ENCODE peak calls at places on chromosomes 16 and 17, in four cellular contexts. I, X, J and F are unnamed samples.

GRCh38 chr17:16962804-16963203 is 9.1 kb downstream of the TNFRSF13B start:
- DNase-seq in X (no peak), I (no peak), J (peak), F (no peak)

GRCh38 chr16:80006175-80006895 is 405.8 kb upstream of the MAF start:
- DNase-seq in X (no peak), J (no peak), I (no peak), F (no peak)

GRCh38 chr17:10036511-10037061 is 131.5 kb upstream of the RCVRN start:
- DNase-seq in J (no peak), I (no peak), X (peak), F (no peak)

GRCh38 chr17:4769628-4770027 is 2.1 kb upstream of the TM4SF5 start:
- DNase-seq in J (no peak), I (no peak), X (peak), F (no peak)

GRCh38 chr16:29784157-29784556 is 6.1 kb downstream of the ZG16 start:
- DNase-seq in I (no peak), J (no peak), X (no peak), F (no peak)

GRCh38 chr16:55832788-55833583 is at the start of gene CES1:
- DNase-seq in I (no peak), J (no peak), X (peak), F (no peak)

GRCh38 chr17:9971991-9972390 is 66.9 kb upstream of the RCVRN start:
- DNase-seq in I (no peak), J (no peak), X (no peak), F (no peak)

GRCh38 chr17:22373911-22374310 is 681.6 kb downstream of the KCNJ18 start:
- DNase-seq in X (no peak), I (no peak), J (no peak), F (no peak)

GRCh38 chr17:9208381-9208780 is 187.1 kb downstream of the NTN1 start:
- DNase-seq in I (no peak), J (no peak), X (no peak), F (no peak)

GRCh38 chr17:37701424-37702020 is 43.3 kb downstream of the HNF1B start:
- DNase-seq in X (no peak), I (peak), J (peak), F (no peak)

GRCh38 chr17:10294162-10294561 is 78.6 kb downstream of the MYH13 start:
- DNase-seq in J (no peak), X (no peak), I (no peak), F (no peak)

GRCh38 chr17:9557846-9558245 is 17.8 kb downstream of the STX8 start:
- DNase-seq in I (no peak), X (no peak), J (no peak), F (no peak)

GRCh38 chr16:87966685-87967185 is 15.5 kb downstream of the BANP start:
- DNase-seq in I (no peak), X (no peak), J (no peak), F (no peak)

GRCh38 chr17:80259642-80260535 is 763 bp upstream of the RNF213 start:
- DNase-seq in J (no peak), I (peak), X (peak), F (no peak)

GRCh38 chr16:69839798-69840409 is 77.8 kb downstream of the WWP2 start:
- DNase-seq in X (peak), I (no peak), J (no peak), F (no peak)

GRCh38 chr16:85004587-85005205 is 6.6 kb downstream of the ZDHHC7 start:
- DNase-seq in I (no peak), X (no peak), J (no peak), F (no peak)
- TF ChIP-seq TCF7L2 in I (no peak), X (no peak), J (no peak), F (no peak)

GRCh38 chr17:67824735-67825626 is at the start of gene BPTF:
- DNase-seq in X (peak), I (peak), J (peak), F (peak)

GRCh38 chr17:67821871-67822367 is 3.4 kb upstream of the BPTF start:
- DNase-seq in I (no peak), X (no peak), J (no peak), F (no peak)

GRCh38 chr17:67818110-67819002 is 6.9 kb upstream of the BPTF start:
- DNase-seq in I (no peak), J (no peak), X (no peak), F (no peak)

GRCh38 chr17:67813803-67814180 is 11.5 kb upstream of the BPTF start:
- DNase-seq in J (no peak), I (no peak), X (no peak), F (no peak)

DNA sequence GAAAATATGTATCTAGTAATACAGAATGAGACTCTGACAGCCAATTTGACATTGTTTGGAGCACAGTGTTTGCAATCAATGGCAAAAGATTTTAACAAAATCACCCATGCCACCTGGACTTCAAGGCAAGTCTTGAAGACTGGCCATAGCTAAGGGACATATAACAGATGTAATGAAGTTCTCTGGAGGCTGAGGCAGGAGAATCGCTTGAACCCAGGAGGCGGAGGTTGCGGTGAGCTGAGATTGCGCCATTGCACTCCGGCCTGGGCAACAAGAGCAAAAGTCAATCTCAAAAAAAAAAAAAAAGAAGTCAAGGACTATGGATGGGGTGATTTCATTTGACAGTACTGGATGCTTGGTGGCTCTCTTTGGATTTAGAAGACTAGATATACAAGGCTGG is 5.6 kb upstream of the BPTF start:
- DNase-seq in J (no peak), X (no peak), I (no peak), F (no peak)
- H3K4me3 ChIP-seq in J (no peak), X (no peak), I (no peak), F (no peak)

GRCh38 chr17:2751482-2751881 is 2.0 kb upstream of the CCDC92B start:
- DNase-seq in J (no peak), I (no peak), X (no peak), F (no peak)
- TF ChIP-seq TCF7L2 in J (no peak), I (no peak), X (no peak), F (no peak)

GRCh38 chr17:58668598-58668935 is 23.3 kb downstream of the TEX14 start:
- DNase-seq in X (no peak), J (no peak), I (no peak), F (no peak)

GRCh38 chr17:58669853-58670252 is 22.0 kb downstream of the TEX14 start:
- DNase-seq in J (no peak), I (no peak), X (no peak), F (no peak)

GRCh38 chr17:58665946-58666857 is 25.6 kb downstream of the TEX14 start:
- DNase-seq in J (peak), I (no peak), X (no peak), F (no peak)

GRCh38 chr17:58667934-58668597 is 23.8 kb downstream of the TEX14 start:
- DNase-seq in I (no peak), X (no peak), J (no peak), F (no peak)

DNA sequence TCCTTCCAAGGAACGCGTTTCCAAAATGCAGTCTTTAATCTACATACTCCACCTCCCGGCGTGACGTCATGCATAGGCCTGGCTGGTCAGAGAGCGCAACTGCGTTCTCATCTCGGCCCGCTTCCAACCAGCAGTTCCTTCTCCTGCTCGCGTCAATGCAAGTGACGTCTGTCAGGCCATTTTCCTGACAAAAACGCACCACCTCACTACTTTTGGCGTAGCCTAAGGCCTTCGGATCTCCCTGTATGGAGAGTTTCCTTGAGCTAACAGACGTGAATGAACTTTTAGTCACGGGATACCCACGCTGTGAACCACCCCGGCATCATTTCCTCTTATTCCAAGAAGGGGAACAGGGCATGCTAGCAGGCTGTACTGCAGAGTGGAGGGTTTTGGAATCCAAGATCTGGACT is 25.0 kb downstream of the TEX14 start:
- DNase-seq in X (no peak), I (peak), J (peak), F (no peak)
- H3K4me3 ChIP-seq in X (no peak), I (peak), J (peak), F (peak)

GRCh38 chr17:63447688-63448005 is 1.5 kb upstream of the CYB561 start:
- DNase-seq in X (no peak), I (peak), J (no peak), F (no peak)

GRCh38 chr17:63446218-63446980 is at the start of gene CYB561:
- DNase-seq in I (peak), J (peak), X (no peak), F (no peak)

GRCh38 chr17:63450551-63450950 is 4.4 kb upstream of the CYB561 start:
- DNase-seq in X (no peak), J (no peak), I (no peak), F (no peak)

GRCh38 chr17:63446981-63447687 is 1.0 kb upstream of the CYB561 start:
- DNase-seq in X (no peak), I (peak), J (no peak), F (no peak)

DNA sequence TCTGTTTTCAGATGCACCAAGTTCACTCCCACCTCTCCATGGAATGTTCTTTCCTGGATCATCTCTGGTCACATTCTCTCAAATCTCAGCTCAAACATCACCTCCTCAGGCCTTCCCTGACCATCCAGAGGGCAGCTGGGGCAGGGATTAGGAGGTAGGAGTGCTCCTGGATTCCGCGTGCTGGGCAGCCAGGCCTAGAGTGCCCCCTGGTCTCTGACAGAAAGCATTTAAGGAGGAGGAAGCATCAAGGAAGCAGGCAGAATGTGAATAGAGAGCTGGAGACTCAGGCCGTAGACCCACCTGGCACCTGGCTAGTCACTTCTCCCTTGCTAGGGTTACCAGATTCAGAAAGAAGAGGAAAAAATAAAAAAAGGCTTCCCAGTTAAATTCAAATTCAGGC is 2.5 kb upstream of the CYB561 start:
- DNase-seq in X (no peak), J (no peak), I (no peak), F (no peak)
- TF ChIP-seq TCF7L2 in X (no peak), J (no peak), I (no peak), F (no peak)

DNA sequence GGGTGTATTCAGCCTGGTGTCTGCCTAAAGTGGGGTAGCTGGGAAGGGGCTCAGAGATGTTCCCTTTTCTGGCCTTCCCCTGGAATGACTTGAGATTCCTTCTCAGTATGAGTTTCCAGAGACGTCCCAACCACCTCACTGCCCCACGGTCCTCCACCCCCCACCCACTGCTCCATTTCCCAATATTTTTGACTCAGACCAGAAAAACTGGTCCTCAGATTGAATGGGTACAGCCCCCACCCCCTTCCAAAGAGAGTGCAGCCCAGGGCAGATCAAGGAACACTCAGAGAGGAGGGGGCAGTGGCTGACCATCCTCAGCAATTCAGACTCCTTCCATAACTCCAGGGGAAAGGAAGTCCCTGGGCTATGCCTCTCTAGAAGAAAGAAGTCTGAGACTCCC is 3.2 kb downstream of the ACLY start:
- DNase-seq in I (no peak), J (no peak), X (no peak), F (no peak)
- H3K4me3 ChIP-seq in I (no peak), J (no peak), X (no peak), F (no peak)

GRCh38 chr16:73047221-73047535 is 750 bp downstream of the ZFHX3 start:
- DNase-seq in J (no peak), I (no peak), X (no peak), F (no peak)
- TF ChIP-seq TCF7L2 in J (no peak), I (no peak), X (no peak), F (no peak)